ENCODE peak calls at places on chromosomes 5 and 9, in eight cellular contexts. K is astrocyte; F is CD4-positive, CD25-positive, alpha-beta regulatory T cell; W is left lung; O is SJCRH30; S is GM23248; X is GM23338; G is neural progenitor cell. Z is an unnamed sample. For H3K27me3 and H3K36me3, the result is how much of the 10 kb centered on the place peaks cover.

GRCh38 chr5:169880012-169880673 is 100.2 kb downstream of the INSYN2B start:
- DNase-seq in K (no peak), F (no peak), W (no peak), O (no peak), S (no peak), X (no peak), G (no peak), Z (no peak)

GRCh38 chr5:83628360-83628759 is 92.3 kb downstream of the HAPLN1 start:
- DNase-seq in K (peak), F (no peak), W (no peak), O (no peak), S (no peak), X (no peak), G (no peak), Z (peak)

GRCh38 chr5:90878081-90878480 is 319.5 kb downstream of the ADGRV1 start:
- DNase-seq in K (no peak), F (no peak), W (no peak), O (no peak), S (no peak), X (no peak), G (no peak), Z (no peak)

GRCh38 chr9:88065609-88066008 is 72.7 kb downstream of the SPATA31C2 start:
- DNase-seq in K (no peak), F (no peak), W (no peak), O (no peak), S (no peak), X (no peak), G (no peak), Z (no peak)

GRCh38 chr5:40587284-40587882 is 92.3 kb upstream of the PTGER4 start:
- DNase-seq in K (peak), F (no peak), W (no peak), O (no peak), S (no peak), X (no peak), G (no peak), Z (no peak)

GRCh38 chr9:33114746-33115145 is 38.3 kb upstream of the SMU1 start:
- DNase-seq in K (no peak), F (no peak), W (no peak), O (peak), S (peak), X (no peak), G (no peak), Z (no peak)

GRCh38 chr9:77912895-77913693 is 118.5 kb downstream of the GNAQ start:
- DNase-seq in K (peak), F (no peak), W (no peak), O (no peak), S (no peak), X (no peak), G (no peak), Z (peak)

GRCh38 chr5:17796757-17797398 is 162.6 kb downstream of the TAF11L14 start:
- DNase-seq in K (no peak), F (no peak), W (no peak), O (no peak), S (no peak), X (no peak), G (no peak), Z (no peak)

GRCh38 chr9:71925834-71926233 is 14.4 kb downstream of the C9orf85 start:
- DNase-seq in K (no peak), F (no peak), W (no peak), O (no peak), S (no peak), X (no peak), G (no peak), Z (no peak)

GRCh38 chr5:133309166-133309791 is 257.5 kb downstream of the HSPA4 start:
- DNase-seq in K (no peak), F (no peak), W (no peak), O (no peak), S (no peak), X (no peak), G (no peak), Z (no peak)

GRCh38 chr5:73122875-73123810 is 2.8 kb downstream of the TMEM171 start:
- DNase-seq in K (peak), F (no peak), W (no peak), O (peak), S (peak), X (peak), G (peak), Z (no peak)

DNA sequence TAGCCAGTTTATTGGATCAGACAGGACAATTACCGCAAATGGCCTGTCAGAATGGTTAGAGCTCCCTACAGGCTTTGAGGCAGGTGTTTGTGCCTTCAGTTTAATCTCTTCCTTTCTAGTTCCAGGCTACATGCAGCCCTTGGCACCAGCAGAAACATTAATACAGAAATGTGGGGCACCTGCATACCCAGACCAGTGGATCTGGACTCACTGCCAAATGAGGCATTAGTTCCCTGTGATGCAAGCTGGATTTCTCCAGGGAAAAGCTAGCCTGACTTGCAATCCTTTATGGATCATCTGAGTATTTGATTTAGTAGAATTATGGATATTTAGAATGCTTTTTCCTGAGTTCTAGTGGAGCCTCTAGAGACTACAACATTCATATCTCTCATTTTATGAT is 128.6 kb downstream of the MAT2B start:
- DNase-seq in K (no peak), F (no peak), W (no peak), O (no peak), S (no peak), X (no peak), G (no peak), Z (no peak)
- H3K27me3 ChIP-seq in K (under half), F (under half), W (under half), O (under half), S (under half), X (under half), G (under half), Z (under half)

GRCh38 chr9:83969602-83970001 is 10.4 kb downstream of the HNRNPK start:
- DNase-seq in K (no peak), F (no peak), W (no peak), O (no peak), S (no peak), X (no peak), G (no peak), Z (no peak)
- H3K36me3 ChIP-seq in K (half or more), F (half or more), W (under half), O (half or more), S (half or more), X (half or more), G (half or more), Z (half or more)

GRCh38 chr5:78377056-78377717 is 16.8 kb downstream of the SCAMP1 start:
- DNase-seq in K (peak), F (no peak), W (no peak), O (no peak), S (peak), X (no peak), G (no peak), Z (peak)
- H3K4me3 ChIP-seq in K (no peak), F (no peak), W (no peak), O (no peak), S (no peak), X (no peak), G (no peak), Z (no peak)

DNA sequence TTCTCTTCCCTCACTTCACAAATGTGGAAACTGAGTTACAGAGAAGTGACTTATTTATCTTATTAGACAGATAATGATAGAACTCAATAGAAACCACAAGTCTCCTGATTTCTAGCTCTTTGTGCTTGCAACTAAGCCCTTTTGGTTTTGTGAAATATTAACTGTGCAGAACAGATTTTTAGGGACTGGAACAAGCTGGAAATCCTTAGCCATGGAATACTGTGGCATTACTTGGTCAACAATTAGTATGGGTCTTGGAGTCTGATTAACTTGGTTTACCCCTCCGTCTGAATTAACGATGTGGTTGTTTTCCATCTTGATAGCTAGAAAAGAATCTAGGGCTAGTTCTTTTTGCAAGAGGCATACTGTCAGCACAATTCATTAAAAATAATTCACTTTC is 584 bp upstream of the KLF9 start:
- DNase-seq in K (no peak), F (no peak), W (no peak), O (no peak), S (no peak), X (no peak), G (no peak), Z (no peak)
- H3K27me3 ChIP-seq in K (under half), F (under half), W (under half), O (under half), S (under half), X (half or more), G (half or more), Z (half or more)